ENCODE peak calls at places on chromosomes 1 and 21, in five cellular contexts. D is HCEC 1CT; V is DMS153; J is kidney glomerular epithelial cell; W is stimulated activated CD4-positive, alpha-beta T cell treated with anti-CD3 and anti-CD28 coated beads, Interleukin-4, amount 100 ng/mL, for 24 hours. H is an unnamed sample.

GRCh38 chr1:110538082-110538481 is 19.1 kb upstream of the KCNA10 start:
- DNase-seq in D (no peak), V (no peak), J (no peak), W (no peak), H (no peak)

GRCh38 chr1:169696273-169697100 is 14.9 kb downstream of the SELL start:
- DNase-seq in D (no peak), V (no peak), J (peak), W (no peak), H (no peak)

GRCh38 chr1:224149733-224150132 is 33.3 kb upstream of the DEGS1 start:
- DNase-seq in D (no peak), V (no peak), J (no peak), W (no peak), H (no peak)

GRCh38 chr21:43609501-43610340 is 49.6 kb downstream of the HSF2BP start:
- DNase-seq in D (peak), V (peak), J (peak), W (no peak), H (no peak)

GRCh38 chr21:42075686-42076471 is 4.8 kb downstream of the UMODL1 start:
- DNase-seq in D (no peak), V (no peak), J (no peak), W (no peak), H (no peak)

GRCh38 chr1:182133181-182133580 is 71.7 kb upstream of the ZNF648 start:
- DNase-seq in D (no peak), V (no peak), J (no peak), W (no peak), H (no peak)

GRCh38 chr1:211320980-211321379 is 5.7 kb upstream of the TRAF5 start:
- DNase-seq in D (no peak), V (no peak), J (no peak), W (no peak), H (no peak)

GRCh38 chr1:182611787-182612186 is 7.6 kb upstream of the RGS16 start:
- DNase-seq in D (no peak), V (peak), J (no peak), W (no peak), H (no peak)

GRCh38 chr1:171627020-171627419 is 5.0 kb downstream of the MYOCOS start:
- DNase-seq in D (no peak), V (no peak), J (no peak), W (no peak), H (no peak)

GRCh38 chr1:15259608-15260007 is 12.6 kb downstream of the FHAD1 start:
- DNase-seq in D (no peak), V (no peak), J (no peak), W (no peak), H (no peak)